ENCODE peak calls at places on chromosome 20, in nine cellular contexts. X is right atrium auricular region; G is Peyer's patch; D is lower lobe of right lung; H is CD8-positive, alpha-beta memory T cell; K is brain microvascular endothelial cell; Y is right lobe of liver; E is tibial artery; R is HCT116. W is an unnamed sample.

GRCh38 chr20:10540636-10541493 is 105.8 kb downstream of the SLX4IP start:
- DNase-seq in X (no peak), G (no peak), D (no peak), H (no peak), K (peak; percentile 89), Y (no peak), E (no peak), R (peak; percentile 75), W (no peak)

GRCh38 chr20:24164360-24164759 is 175.8 kb upstream of the GGTLC1 start:
- DNase-seq in X (no peak), G (no peak), D (no peak), H (no peak), K (peak; percentile 49), Y (peak; percentile 35), E (no peak), R (no peak), W (no peak)

GRCh38 chr20:64033981-64034493 is 1.9 kb upstream of the C20orf204 start:
- DNase-seq in X (no peak), G (no peak), D (no peak), H (no peak), K (no peak), Y (no peak), E (no peak), R (no peak), W (peak; percentile 20)

GRCh38 chr20:41149679-41150131 is 12.4 kb downstream of the PLCG1 start:
- DNase-seq in X (no peak), G (peak; percentile 67), D (peak; percentile 1), H (no peak), K (peak; percentile 17), Y (no peak), E (no peak), R (peak; percentile 24), W (no peak)

GRCh38 chr20:21360686-21361085 is 36.6 kb downstream of the NKX2-4 start:
- DNase-seq in X (no peak), G (no peak), D (no peak), H (no peak), K (no peak), Y (no peak), E (no peak), R (no peak), W (no peak)

GRCh38 chr20:48284837-48285236 is 499.6 kb upstream of the SULF2 start:
- DNase-seq in X (no peak), G (no peak), D (no peak), H (no peak), K (peak; percentile 45), Y (no peak), E (no peak), R (no peak), W (no peak)

GRCh38 chr20:41609476-41609875 is 8.7 kb downstream of the CHD6 start:
- DNase-seq in X (no peak), G (no peak), D (no peak), H (no peak), K (no peak), Y (no peak), E (no peak), R (no peak), W (no peak)

GRCh38 chr20:50221501-50222323 is 31.1 kb downstream of the CEBPB start:
- DNase-seq in X (peak; percentile 70), G (peak; percentile 43), D (peak; percentile 74), H (no peak), K (no peak), Y (peak; percentile 61), E (peak; percentile 70), R (no peak), W (no peak)

GRCh38 chr20:52785678-52786077 is 186.5 kb upstream of the TSHZ2 start:
- DNase-seq in X (no peak), G (no peak), D (no peak), H (no peak), K (no peak), Y (peak; percentile 32), E (no peak), R (no peak), W (no peak)

GRCh38 chr20:9837634-9838033 is 1.2 kb downstream of the PAK5 start:
- DNase-seq in X (no peak), G (no peak), D (no peak), H (no peak), K (no peak), Y (no peak), E (no peak), R (no peak), W (no peak)

GRCh38 chr20:9021699-9022098 is 47.2 kb upstream of the PLCB4 start:
- DNase-seq in X (no peak), G (no peak), D (no peak), H (no peak), K (no peak), Y (no peak), E (no peak), R (no peak), W (no peak)

GRCh38 chr20:18488301-18488700 is 8.7 kb downstream of the RBBP9 start:
- DNase-seq in X (no peak), G (no peak), D (no peak), H (no peak), K (no peak), Y (no peak), E (no peak), R (no peak), W (no peak)
- H3K36me3 ChIP-seq in X (peaks cover 34% of the 10 kb centered on the region), G (no peaks in the 10 kb centered on the region), D (peaks cover 77% of the 10 kb centered on the region), H (peaks cover 20% of the 10 kb centered on the region), K (peaks cover 5% of the 10 kb centered on the region), Y (no peaks in the 10 kb centered on the region), E (peaks cover 84% of the 10 kb centered on the region), R (peaks cover 27% of the 10 kb centered on the region), W (no peaks in the 10 kb centered on the region)

DNA sequence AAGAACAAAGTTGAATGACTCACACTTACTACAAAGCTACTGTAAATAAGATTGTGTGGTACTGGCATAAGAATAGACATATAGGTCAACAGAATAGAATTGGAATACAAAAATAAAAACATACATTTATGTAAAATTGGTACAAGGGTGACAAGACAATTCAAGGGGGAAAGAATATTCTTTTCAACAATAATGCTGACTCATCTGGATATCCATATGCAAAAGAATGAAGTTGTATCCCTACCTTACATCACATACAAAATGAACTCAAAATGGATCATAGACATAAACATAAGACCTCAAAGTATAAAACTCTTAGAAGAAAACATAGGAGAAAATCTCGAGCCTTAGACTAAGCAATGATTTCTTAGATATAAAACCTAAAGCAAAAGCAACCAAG is 50.9 kb downstream of the TRMT6 start:
- DNase-seq in X (no peak), G (no peak), D (no peak), H (no peak), K (no peak), Y (no peak), E (no peak), R (no peak), W (no peak)
- H3K36me3 ChIP-seq in X (no peaks in the 10 kb centered on the region), G (no peaks in the 10 kb centered on the region), D (no peaks in the 10 kb centered on the region), H (no peaks in the 10 kb centered on the region), K (no peaks in the 10 kb centered on the region), Y (no peaks in the 10 kb centered on the region), E (no peaks in the 10 kb centered on the region), R (no peaks in the 10 kb centered on the region), W (no peaks in the 10 kb centered on the region)

GRCh38 chr20:32450484-32451061 is 92.4 kb downstream of the ASXL1 start:
- DNase-seq in X (no peak), G (no peak), D (no peak), H (peak; percentile 39), K (no peak), Y (no peak), E (no peak), R (no peak), W (peak; percentile 17)

GRCh38 chr20:32452776-32453466 is 94.8 kb downstream of the ASXL1 start:
- DNase-seq in X (no peak), G (no peak), D (no peak), H (peak; percentile 38), K (no peak), Y (no peak), E (no peak), R (no peak), W (no peak)

GRCh38 chr20:32451682-32452461 is 93.7 kb downstream of the ASXL1 start:
- DNase-seq in X (no peak), G (no peak), D (peak; percentile 43), H (peak; percentile 47), K (no peak), Y (no peak), E (no peak), R (no peak), W (no peak)

GRCh38 chr20:32449890-32450401 is 91.8 kb downstream of the ASXL1 start:
- DNase-seq in X (no peak), G (no peak), D (no peak), H (peak; percentile 43), K (no peak), Y (no peak), E (no peak), R (no peak), W (no peak)

GRCh38 chr20:32451340-32451681 is 93.2 kb downstream of the ASXL1 start:
- DNase-seq in X (no peak), G (no peak), D (no peak), H (peak; percentile 33), K (no peak), Y (no peak), E (no peak), R (no peak), W (peak; percentile 14)
- H3K36me3 ChIP-seq in X (peaks cover 41% of the 10 kb centered on the region), G (no peaks in the 10 kb centered on the region), D (peaks cover 82% of the 10 kb centered on the region), H (peaks cover 33% of the 10 kb centered on the region), K (peaks cover 97% of the 10 kb centered on the region), Y (no peaks in the 10 kb centered on the region), E (peaks cover 45% of the 10 kb centered on the region), R (peaks cover 7% of the 10 kb centered on the region), W (peaks cover 3% of the 10 kb centered on the region)

DNA sequence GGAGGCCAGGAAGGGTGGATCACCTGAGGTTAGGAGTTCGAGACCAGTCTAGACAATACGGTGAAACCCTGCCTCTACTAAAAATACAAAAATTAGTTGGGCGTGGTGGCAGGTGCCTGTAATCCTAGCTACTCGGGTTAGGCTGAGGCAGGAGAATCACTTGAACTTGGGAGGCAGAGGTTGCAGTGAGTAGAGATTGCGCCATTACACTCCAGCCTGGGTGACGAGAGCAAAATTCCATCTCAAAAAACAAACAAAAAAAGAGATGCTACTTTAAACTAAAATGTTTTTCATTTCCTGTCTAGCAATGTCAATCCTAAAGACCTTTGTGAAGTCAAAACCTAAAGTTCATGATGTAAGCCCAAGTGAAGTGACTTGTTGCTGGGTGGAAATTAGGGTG is 12.9 kb downstream of the DSN1 start:
- DNase-seq in X (no peak), G (no peak), D (no peak), H (no peak), K (no peak), Y (no peak), E (no peak), R (no peak), W (no peak)
- H3K36me3 ChIP-seq in X (no peaks in the 10 kb centered on the region), G (no peaks in the 10 kb centered on the region), D (no peaks in the 10 kb centered on the region), H (peaks cover 1% of the 10 kb centered on the region), K (peaks cover 2% of the 10 kb centered on the region), Y (no peaks in the 10 kb centered on the region), E (peaks cover 24% of the 10 kb centered on the region), R (peaks cover 12% of the 10 kb centered on the region), W (no peaks in the 10 kb centered on the region)

DNA sequence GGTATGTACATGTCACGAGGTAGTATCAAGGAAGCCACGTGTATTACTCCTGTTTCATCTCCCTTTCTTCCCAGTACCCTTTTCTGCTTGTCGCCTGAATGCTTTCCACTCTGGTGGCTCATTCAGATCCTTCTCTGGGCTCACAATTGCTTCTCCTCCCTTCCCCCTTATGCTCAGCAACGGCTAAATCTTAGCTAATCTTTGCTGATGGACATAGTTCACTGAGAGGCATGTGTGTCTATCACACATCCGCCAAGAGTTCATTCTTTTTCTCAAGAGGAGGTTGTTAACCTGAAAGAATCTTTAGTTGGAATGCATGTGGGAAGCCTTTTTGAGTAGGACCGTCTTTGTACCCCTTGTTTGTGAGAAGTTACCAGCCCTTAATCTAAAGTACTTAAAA is 25.8 kb upstream of the MROH8 start:
- DNase-seq in X (no peak), G (no peak), D (no peak), H (no peak), K (no peak), Y (no peak), E (no peak), R (no peak), W (no peak)
- H3K36me3 ChIP-seq in X (peaks cover 66% of the 10 kb centered on the region), G (no peaks in the 10 kb centered on the region), D (peaks cover 97% of the 10 kb centered on the region), H (peaks cover 68% of the 10 kb centered on the region), K (peaks cover 57% of the 10 kb centered on the region), Y (no peaks in the 10 kb centered on the region), E (peaks cover 87% of the 10 kb centered on the region), R (peaks cover 60% of the 10 kb centered on the region), W (no peaks in the 10 kb centered on the region)

GRCh38 chr20:35729283-35729807 is 12.7 kb downstream of the RBM39 start:
- DNase-seq in X (no peak), G (no peak), D (no peak), H (no peak), K (no peak), Y (no peak), E (no peak), R (no peak), W (no peak)
- H3K36me3 ChIP-seq in X (peaks cover 100% of the 10 kb centered on the region), G (no peaks in the 10 kb centered on the region), D (peaks cover 100% of the 10 kb centered on the region), H (peaks cover 90% of the 10 kb centered on the region), K (peaks cover 93% of the 10 kb centered on the region), Y (peaks cover 8% of the 10 kb centered on the region), E (peaks cover 100% of the 10 kb centered on the region), R (peaks cover 91% of the 10 kb centered on the region), W (peaks cover 58% of the 10 kb centered on the region)

W was measured in mucosa of descending colon.